ENCODE peak calls at places on chromosomes 13 and 19, in nine cellular contexts. K is psoas muscle; O is neuronal stem cell; R is adrenal gland; M is suprapubic skin; A is ovary; T is cardiac muscle cell; S is CD8-positive, alpha-beta memory T cell; B is pancreas. X is an unnamed sample. For H3K9me3, the result is how much of the 10 kb centered on the place peaks cover.

GRCh38 chr19:17235618-17236413 is 9.8 kb downstream of the OCEL1 start:
- DNase-seq in K (peak), O (peak), R (peak), M (no peak), A (peak), T (peak), S (peak), B (peak), X (peak)

GRCh38 chr13:79647518-79647917 is 166.6 kb downstream of the NDFIP2 start:
- DNase-seq in K (no peak), O (no peak), R (no peak), M (no peak), A (no peak), T (no peak), S (no peak), B (no peak), X (no peak)

GRCh38 chr19:42606660-42607351 is 12.1 kb upstream of the CEACAM8 start:
- DNase-seq in K (no peak), O (peak), R (peak), M (no peak), A (no peak), T (peak), S (peak), B (peak), X (peak)

GRCh38 chr19:42132851-42133528 is 744 bp upstream of the POU2F2 start:
- DNase-seq in K (peak), O (peak), R (peak), M (no peak), A (peak), T (peak), S (peak), B (peak), X (peak)

GRCh38 chr13:27796544-27797227 is 4.4 kb downstream of the GSX1 start:
- DNase-seq in K (no peak), O (no peak), R (no peak), M (no peak), A (no peak), T (no peak), S (no peak), B (no peak), X (no peak)

GRCh38 chr19:3618811-3619630 is 7.6 kb downstream of the CACTIN start:
- DNase-seq in K (no peak), O (no peak), R (no peak), M (no peak), A (no peak), T (no peak), S (no peak), B (peak), X (no peak)

GRCh38 chr13:99572131-99572530 is 70.9 kb downstream of the TM9SF2 start:
- DNase-seq in K (no peak), O (no peak), R (no peak), M (no peak), A (no peak), T (peak), S (no peak), B (no peak), X (no peak)

GRCh38 chr13:61406275-61406674 is 9.4 kb downstream of the PCDH20 start:
- DNase-seq in K (no peak), O (no peak), R (no peak), M (no peak), A (no peak), T (no peak), S (no peak), B (no peak), X (no peak)

GRCh38 chr13:20544186-20544914 is 18.7 kb upstream of the CRYL1 start:
- DNase-seq in K (no peak), O (no peak), R (no peak), M (no peak), A (no peak), T (no peak), S (no peak), B (no peak), X (no peak)

GRCh38 chr13:92804346-92804745 is 422.3 kb upstream of the GPC6 start:
- DNase-seq in K (no peak), O (no peak), R (no peak), M (no peak), A (no peak), T (peak), S (no peak), B (no peak), X (no peak)

GRCh38 chr13:21675095-21676007 is 4.5 kb downstream of the FGF9 start:
- DNase-seq in K (peak), O (peak), R (peak), M (no peak), A (no peak), T (no peak), S (peak), B (peak), X (peak)

GRCh38 chr13:75405976-75406703 is 75.8 kb downstream of the TBC1D4 start:
- DNase-seq in K (no peak), O (peak), R (no peak), M (no peak), A (peak), T (peak), S (no peak), B (no peak), X (no peak)

GRCh38 chr13:66922444-66922843 is 307.7 kb downstream of the PCDH9 start:
- DNase-seq in K (no peak), O (no peak), R (no peak), M (no peak), A (no peak), T (no peak), S (no peak), B (no peak), X (no peak)

GRCh38 chr19:42096255-42096837 is 20.4 kb downstream of the ZNF574 start:
- DNase-seq in K (no peak), O (no peak), R (no peak), M (no peak), A (no peak), T (no peak), S (no peak), B (no peak), X (no peak)

GRCh38 chr19:45079063-45079910 is at the start of gene GEMIN7:
- DNase-seq in K (peak), O (peak), R (peak), M (peak), A (peak), T (peak), S (peak), B (peak), X (peak)

GRCh38 chr13:107035778-107036177 is 467.8 kb upstream of the ARGLU1 start:
- DNase-seq in K (no peak), O (no peak), R (no peak), M (no peak), A (no peak), T (peak), S (no peak), B (no peak), X (no peak)

GRCh38 chr19:42064432-42064831 is 5.6 kb downstream of the GRIK5 start:
- DNase-seq in K (no peak), O (no peak), R (no peak), M (no peak), A (no peak), T (no peak), S (no peak), B (no peak), X (no peak)

GRCh38 chr19:1736916-1737315 is 16.4 kb upstream of the ONECUT3 start:
- DNase-seq in K (no peak), O (no peak), R (no peak), M (no peak), A (no peak), T (no peak), S (no peak), B (no peak), X (no peak)

GRCh38 chr13:30792257-30793000 is 57.1 kb downstream of the ALOX5AP start:
- DNase-seq in K (peak), O (peak), R (peak), M (no peak), A (peak), T (peak), S (no peak), B (peak), X (no peak)

GRCh38 chr19:15730538-15730937 is 2.7 kb downstream of the OR10H2 start:
- DNase-seq in K (no peak), O (no peak), R (no peak), M (no peak), A (no peak), T (no peak), S (no peak), B (no peak), X (no peak)

GRCh38 chr13:26518433-26519084 is 38.9 kb upstream of the WASF3 start:
- DNase-seq in K (no peak), O (peak), R (no peak), M (no peak), A (no peak), T (no peak), S (no peak), B (no peak), X (no peak)

GRCh38 chr13:58376349-58376748 is 744.8 kb downstream of the PCDH17 start:
- DNase-seq in K (no peak), O (no peak), R (no peak), M (no peak), A (no peak), T (no peak), S (no peak), B (no peak), X (no peak)

GRCh38 chr19:5618591-5618990 is 4.0 kb downstream of the SAFB2 start:
- DNase-seq in K (no peak), O (no peak), R (no peak), M (no peak), A (no peak), T (no peak), S (no peak), B (no peak), X (no peak)

GRCh38 chr19:991174-991931 is 7.2 kb downstream of the WDR18 start:
- DNase-seq in K (peak), O (no peak), R (peak), M (no peak), A (peak), T (peak), S (peak), B (peak), X (no peak)

GRCh38 chr19:56525214-56525860 is 13.4 kb upstream of the ZFP28 start:
- DNase-seq in K (no peak), O (no peak), R (no peak), M (no peak), A (no peak), T (no peak), S (no peak), B (no peak), X (no peak)
- H3K9me3 ChIP-seq in K (half or more), O (half or more), R (under half), M (half or more), A (under half), T (under half), S (under half), B (under half), X (half or more)

DNA sequence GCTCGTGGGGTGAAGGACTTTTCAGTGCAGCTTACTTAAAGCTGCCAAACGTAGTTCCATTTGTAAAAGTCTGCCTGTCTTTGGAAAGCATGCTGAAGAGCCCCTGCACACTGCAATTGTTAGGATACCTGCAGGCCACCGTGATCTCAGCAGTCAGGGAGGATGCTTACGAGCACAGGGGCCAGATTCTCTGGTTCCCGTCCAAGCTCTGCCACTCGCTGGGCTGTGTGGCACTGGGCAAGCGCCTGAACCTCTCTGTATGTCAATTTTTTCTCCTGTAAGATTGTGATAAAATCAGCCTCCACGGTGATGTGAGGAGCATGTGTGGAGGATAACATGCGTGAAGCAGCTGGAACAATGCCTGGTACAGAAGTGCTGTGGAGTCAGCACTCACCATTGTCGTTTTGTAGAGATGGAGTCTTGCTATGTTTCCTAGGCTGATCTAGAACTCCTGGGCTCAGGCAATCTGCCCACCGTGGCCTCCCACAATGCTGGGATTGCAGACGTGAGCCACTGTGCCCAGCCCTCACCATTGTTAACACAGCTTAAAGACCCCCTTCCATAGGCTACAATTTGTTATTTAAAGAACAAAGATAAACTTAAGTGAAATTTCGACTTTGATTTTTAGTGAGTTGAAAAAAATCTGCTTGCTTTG is 3.5 kb downstream of the ADPRHL1 start:
- DNase-seq in K (peak), O (no peak), R (no peak), M (no peak), A (no peak), T (no peak), S (no peak), B (no peak), X (no peak)
- H3K4me3 ChIP-seq in K (peak), O (no peak), R (peak), M (peak), A (peak), T (no peak), S (no peak), B (peak), X (no peak)

DNA sequence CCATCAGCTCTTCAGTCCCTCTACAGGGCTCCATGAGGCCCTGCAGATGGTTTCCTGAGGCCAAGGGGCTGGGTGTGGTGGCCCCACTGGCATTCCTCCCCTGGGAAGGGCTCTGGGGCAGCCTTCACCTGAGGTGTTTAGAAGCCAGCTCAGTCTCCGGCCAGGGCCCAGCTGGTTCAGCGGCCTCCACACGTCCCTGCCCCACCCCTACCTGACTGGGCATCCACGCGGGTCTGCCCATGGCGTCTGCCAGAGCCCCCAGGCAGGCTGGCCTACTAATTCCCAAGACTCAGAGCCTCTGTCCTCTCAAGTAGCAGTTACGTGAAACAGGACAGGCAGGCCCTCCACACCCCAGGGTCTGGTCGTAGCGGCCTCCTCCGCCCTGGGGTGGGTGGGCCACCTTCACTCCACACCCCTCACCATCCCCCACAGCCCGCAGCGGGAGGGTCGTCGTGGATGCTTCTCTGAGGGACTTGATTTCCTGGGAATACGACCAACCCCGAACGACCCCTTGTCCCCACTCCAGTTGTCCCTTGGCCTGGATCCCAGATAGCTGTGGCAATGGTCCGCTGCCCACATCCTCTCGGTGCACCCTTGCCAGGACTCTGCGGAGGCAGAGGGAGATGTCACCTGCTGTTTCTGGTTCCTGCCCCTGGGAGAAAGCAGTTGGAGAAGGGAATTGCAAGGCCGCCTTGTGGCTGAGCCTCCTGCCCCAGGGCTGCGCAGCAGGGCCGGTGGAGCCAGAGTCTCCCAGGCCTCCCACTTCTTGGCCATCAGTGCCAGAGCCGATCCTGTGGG is 24.3 kb downstream of the CAPN12 start:
- DNase-seq in K (no peak), O (no peak), R (no peak), M (no peak), A (peak), T (no peak), S (no peak), B (no peak), X (no peak)
- H3K27ac ChIP-seq in K (peak), O (no peak), R (no peak), M (peak), A (no peak), T (peak), S (no peak), B (peak), X (no peak)

DNA sequence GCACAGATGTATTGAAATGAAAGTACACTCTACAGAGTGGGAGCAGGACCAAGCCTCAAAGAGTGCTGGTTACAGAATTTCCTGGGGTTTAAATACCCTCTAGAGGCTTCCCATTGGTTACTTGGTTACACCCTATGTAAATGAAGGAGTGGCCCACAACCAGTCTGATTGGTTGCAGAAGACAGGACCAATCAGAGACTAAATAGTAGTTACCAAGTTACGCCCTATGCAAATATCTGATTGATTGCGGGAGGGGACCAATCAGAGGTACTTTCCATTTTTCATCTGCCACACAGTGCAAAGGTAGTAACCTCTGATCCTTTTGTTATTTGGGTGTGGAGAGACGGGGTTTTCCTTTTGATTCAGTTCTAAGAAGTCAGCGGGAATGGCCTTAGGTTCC is 5.5 kb upstream of the ZFP82 start:
- DNase-seq in K (no peak), O (no peak), R (no peak), M (no peak), A (no peak), T (no peak), S (no peak), B (no peak), X (no peak)
- H3K9me3 ChIP-seq in K (under half), O (under half), R (under half), M (under half), A (under half), T (under half), S (under half), B (under half), X (under half)

GRCh38 chr19:56671613-56671994 is at the start of gene ZNF835:
- DNase-seq in K (peak), O (peak), R (peak), M (peak), A (peak), T (peak), S (peak), B (peak), X (peak)

GRCh38 chr19:56667311-56667870 is 4.2 kb downstream of the ZNF835 start:
- DNase-seq in K (no peak), O (no peak), R (no peak), M (peak), A (no peak), T (no peak), S (no peak), B (no peak), X (no peak)

GRCh38 chr19:56668676-56669075 is 2.9 kb downstream of the ZNF835 start:
- DNase-seq in K (no peak), O (no peak), R (no peak), M (peak), A (no peak), T (no peak), S (no peak), B (no peak), X (no peak)

GRCh38 chr19:56670401-56670960 is 1.1 kb downstream of the ZNF835 start:
- DNase-seq in K (no peak), O (no peak), R (no peak), M (peak), A (no peak), T (no peak), S (no peak), B (no peak), X (no peak)

DNA sequence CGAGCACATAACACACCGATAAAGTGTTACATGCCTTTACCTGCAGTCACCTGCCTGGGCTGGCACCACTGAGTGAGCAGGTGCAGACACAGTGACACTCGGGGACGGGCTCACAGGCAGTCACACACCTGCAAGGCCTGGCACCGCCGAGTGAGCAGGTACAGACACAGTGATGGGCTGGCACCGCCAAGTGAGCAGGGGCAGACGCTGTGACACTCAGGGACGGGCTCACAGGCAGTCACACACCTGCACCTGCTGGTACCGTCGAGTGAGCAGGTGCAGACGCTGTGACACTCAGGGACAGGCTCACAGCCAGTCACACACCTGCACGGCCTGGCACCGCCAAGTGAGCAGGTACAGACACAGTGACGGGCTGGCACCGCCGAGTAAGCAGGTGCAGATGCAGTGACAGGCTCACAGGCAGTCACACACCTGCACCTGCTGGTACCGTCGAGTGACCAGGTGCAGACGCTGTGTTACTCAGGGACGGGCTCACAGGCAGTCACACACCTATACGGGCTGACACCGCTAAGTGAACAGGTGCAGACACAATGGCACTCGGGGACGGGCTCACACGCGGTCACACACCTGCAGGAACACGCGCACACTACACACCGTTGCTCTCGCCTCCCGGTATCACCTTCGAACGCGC is 470 bp downstream of the ZNF835 start:
- DNase-seq in K (no peak), O (peak), R (peak), M (peak), A (no peak), T (no peak), S (no peak), B (peak), X (no peak)
- H3K4me3 ChIP-seq in K (peak), O (no peak), R (peak), M (peak), A (peak), T (peak), S (peak), B (peak), X (peak)

DNA sequence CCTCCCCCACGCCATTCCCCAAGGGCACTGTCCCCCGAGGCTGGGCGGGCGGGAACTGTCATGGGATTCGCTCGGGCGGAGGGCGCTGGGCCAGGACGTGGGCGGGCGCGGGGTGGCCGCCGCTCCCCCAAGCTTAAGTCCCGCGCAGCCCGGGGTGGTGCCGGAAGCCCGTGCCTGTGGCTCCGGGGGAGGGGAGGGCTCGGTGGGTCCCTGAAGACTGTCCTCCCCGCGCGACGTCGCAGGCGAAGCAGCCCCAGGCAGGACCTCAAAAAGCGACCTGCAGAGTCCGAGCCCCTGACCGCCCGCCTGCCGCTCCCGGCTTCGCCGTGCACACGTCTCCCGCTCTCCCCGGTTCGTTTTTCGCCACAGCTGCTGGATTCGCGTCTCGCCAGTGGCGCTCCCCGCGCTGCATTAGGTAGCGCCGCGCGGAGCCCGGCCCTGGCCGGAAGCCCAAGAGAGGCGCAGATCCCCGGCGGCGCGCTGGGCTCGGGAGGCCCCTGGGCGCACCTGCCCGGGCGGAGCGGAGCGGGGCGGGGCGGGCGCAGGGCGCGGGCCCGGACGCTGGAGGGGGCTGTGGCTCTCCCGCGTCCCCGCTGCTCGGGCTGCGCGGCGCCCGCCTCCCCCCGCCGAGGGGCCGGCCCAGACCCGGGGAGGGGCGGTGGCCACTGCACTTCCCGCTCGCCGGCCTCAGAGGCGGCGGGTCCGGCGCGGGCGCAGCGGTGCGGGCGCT is at the start of gene FARP1:
- DNase-seq in K (peak), O (peak), R (peak), M (peak), A (peak), T (peak), S (no peak), B (peak), X (peak)
- H3K27ac ChIP-seq in K (peak), O (peak), R (no peak), M (peak), A (no peak), T (peak), S (no peak), B (peak), X (no peak)

X was measured in CD4-positive, CD25-positive, alpha-beta regulatory T cell.